ENCODE peak calls at places on chromosome 10, in five cellular contexts. A is T follicular helper cell, F is WTC11, H is NCI-H2171 treated with DMSO at 0.1 percent for 48 hours, L is T-helper 1 cell. V is an unnamed sample.

GRCh38 chr10:95445837-95446347 is 115.3 kb downstream of the SORBS1 start:
- DNase-seq in A (no peak), F (peak), H (peak), L (no peak), V (peak)

GRCh38 chr10:97713828-97714400 is 384 bp downstream of the MARVELD1 start:
- DNase-seq in A (peak), F (peak), H (peak), L (peak), V (no peak)

GRCh38 chr10:29922226-29922625 is 137.2 kb downstream of the JCAD start:
- DNase-seq in A (no peak), F (no peak), H (no peak), L (no peak), V (no peak)

GRCh38 chr10:24811906-24812305 is 88.2 kb upstream of the ARHGAP21 start:
- DNase-seq in A (no peak), F (no peak), H (no peak), L (no peak), V (no peak)

GRCh38 chr10:132185601-132186487 is 904 bp upstream of the DPYSL4 start:
- DNase-seq in A (peak), F (peak), H (peak), L (peak), V (no peak)

GRCh38 chr10:31939797-31940708 is 11.4 kb upstream of the ARHGAP12 start:
- DNase-seq in A (no peak), F (no peak), H (no peak), L (no peak), V (no peak)

GRCh38 chr10:9635691-9636090 is 1382.0 kb upstream of the CELF2 start:
- DNase-seq in A (no peak), F (no peak), H (no peak), L (no peak), V (no peak)

GRCh38 chr10:117552156-117552620 is 9.6 kb downstream of the EMX2 start:
- DNase-seq in A (no peak), F (peak), H (no peak), L (no peak), V (no peak)

GRCh38 chr10:116787893-116788665 is 45.7 kb upstream of the HSPA12A start:
- DNase-seq in A (peak), F (peak), H (peak), L (peak), V (no peak)

GRCh38 chr10:93591065-93591808 is 9.8 kb downstream of the RBP4 start:
- DNase-seq in A (no peak), F (no peak), H (no peak), L (no peak), V (no peak)

GRCh38 chr10:61617586-61617985 is 45.1 kb upstream of the CABCOCO1 start:
- DNase-seq in A (no peak), F (no peak), H (no peak), L (no peak), V (no peak)

GRCh38 chr10:75137533-75138438 is 26.3 kb downstream of the SAMD8 start:
- DNase-seq in A (no peak), F (no peak), H (no peak), L (no peak), V (peak)

GRCh38 chr10:79490400-79491081 is 21.8 kb upstream of the EIF5AL1 start:
- DNase-seq in A (no peak), F (no peak), H (peak), L (no peak), V (peak)

GRCh38 chr10:67837519-67838314 is at the start of gene DNAJC12:
- DNase-seq in A (no peak), F (no peak), H (peak), L (no peak), V (peak)

GRCh38 chr10:27529010-27529783 is 25.1 kb downstream of the RAB18 start:
- DNase-seq in A (no peak), F (no peak), H (no peak), L (no peak), V (no peak)

GRCh38 chr10:75043256-75044121 is 68.0 kb upstream of the SAMD8 start:
- DNase-seq in A (peak), F (peak), H (no peak), L (peak), V (no peak)

GRCh38 chr10:59847888-59848287 is 58.5 kb downstream of the CCDC6 start:
- DNase-seq in A (no peak), F (peak), H (no peak), L (no peak), V (no peak)

GRCh38 chr10:113890769-113891168 is 36.3 kb downstream of the NHLRC2 start:
- DNase-seq in A (no peak), F (no peak), H (no peak), L (no peak), V (no peak)

GRCh38 chr10:76397957-76398665 is 966.7 kb downstream of the LRMDA start:
- DNase-seq in A (no peak), F (no peak), H (peak), L (no peak), V (peak)

GRCh38 chr10:35942052-35942451 is 300.0 kb upstream of the FZD8 start:
- DNase-seq in A (no peak), F (no peak), H (no peak), L (no peak), V (peak)

V was measured in DMS 273 treated with DMSO at 0.1 percent for 48 hours.